ENCODE peak calls at places on chromosomes 13 and 19, in five cellular contexts. G is memory B cell; S is activated naive CD8-positive, alpha-beta T cell treated with anti-CD3 and anti-CD28 coated beads, Interleukin-2, amount 50 U/mL, for 24 hours; K is stimulated activated CD8-positive, alpha-beta memory T cell treated with anti-CD3 and anti-CD28 coated beads, Interleukin-12 subunit alpha, Interleukin-12 subunit beta, amount 100 ng/mL, for 1 hour; U is Right ventricle myocardium superior. Z is an unnamed sample.

GRCh38 chr13:77846173-77846572 is 72.5 kb downstream of the EDNRB start:
- DNase-seq in S (no peak), G (no peak), U (no peak), K (no peak), Z (no peak)

GRCh38 chr13:46947425-46948191 is 50.8 kb upstream of the HTR2A start:
- DNase-seq in S (no peak), G (no peak), U (no peak), K (no peak), Z (no peak)

GRCh38 chr13:103282571-103283450 is 216.6 kb upstream of the SLC10A2 start:
- DNase-seq in G (no peak), U (no peak), S (no peak), K (no peak), Z (no peak)

GRCh38 chr19:18300930-18301717 is 19.7 kb upstream of the JUND start:
- DNase-seq in U (peak; percentile 87), S (no peak), G (no peak), K (no peak), Z (peak; percentile 39)

GRCh38 chr13:79451500-79451962 is 29.4 kb upstream of the NDFIP2 start:
- DNase-seq in U (no peak), K (peak; percentile 82), S (peak; percentile 90), G (no peak), Z (peak; percentile 38)

GRCh38 chr13:51552027-51552426 is 32.2 kb upstream of the WDFY2 start:
- DNase-seq in G (peak; percentile 3), K (no peak), S (no peak), U (no peak), Z (no peak)

GRCh38 chr19:48351341-48351752 is 12.4 kb downstream of the TMEM143 start:
- DNase-seq in S (peak; percentile 88), G (peak; percentile 70), U (peak; percentile 85), K (peak; percentile 66), Z (peak; percentile 70)

GRCh38 chr13:27182844-27183497 is 11.4 kb upstream of the USP12 start:
- DNase-seq in K (no peak), S (no peak), G (no peak), U (peak; percentile 71), Z (peak; percentile 66)

GRCh38 chr13:109389456-109389855 is 396.9 kb downstream of the IRS2 start:
- DNase-seq in S (no peak), G (no peak), U (no peak), K (no peak), Z (no peak)

GRCh38 chr13:38180100-38180499 is 169.6 kb upstream of the UFM1 start:
- DNase-seq in K (no peak), S (no peak), U (no peak), G (no peak), Z (no peak)

GRCh38 chr19:50427997-50428425 is 4.7 kb upstream of the MYBPC2 start:
- DNase-seq in S (peak; percentile 41), G (peak; percentile 72), K (no peak), U (peak; percentile 93), Z (no peak)

GRCh38 chr19:45439569-45440258 is 16.0 kb upstream of the ERCC1 start:
- DNase-seq in U (peak; percentile 92), K (peak; percentile 79), S (peak; percentile 86), G (peak; percentile 92), Z (peak; percentile 86)

GRCh38 chr19:44212865-44213346 is 574 bp downstream of the ZNF227 start:
- DNase-seq in U (no peak), S (peak; percentile 5), K (no peak), G (no peak), Z (peak; percentile 5)

GRCh38 chr13:44806841-44807240 is 182.4 kb downstream of the NUFIP1 start:
- DNase-seq in S (no peak), U (no peak), G (no peak), K (no peak), Z (no peak)

GRCh38 chr19:28815257-28815656 is 397.7 kb downstream of the UQCRFS1 start:
- DNase-seq in U (no peak), S (no peak), K (no peak), G (no peak), Z (no peak)

GRCh38 chr19:49340069-49340864 is 5.1 kb downstream of the CD37 start:
- DNase-seq in U (peak; percentile 73), K (no peak), G (peak; percentile 96), S (peak; percentile 61), Z (no peak)

GRCh38 chr19:49020931-49021895 is 2.9 kb downstream of the CGB3 start:
- DNase-seq in G (no peak), S (no peak), U (no peak), K (no peak), Z (no peak)

GRCh38 chr19:47471733-47472457 is at the start of gene SLC8A2:
- DNase-seq in U (peak; percentile 73), G (no peak), K (peak; percentile 14), S (peak; percentile 43), Z (peak; percentile 87)

GRCh38 chr13:44396963-44397580 is 23.4 kb downstream of the SERP2 start:
- DNase-seq in G (no peak), K (no peak), U (peak; percentile 63), S (no peak), Z (peak; percentile 34)

GRCh38 chr13:21109168-21109567 is 47.8 kb upstream of the LATS2 start:
- DNase-seq in S (no peak), U (no peak), K (no peak), G (no peak), Z (no peak)

GRCh38 chr19:46442808-46443450 is 14.2 kb upstream of the PNMA8C start:
- DNase-seq in G (no peak), U (no peak), S (no peak), K (no peak), Z (no peak)

GRCh38 chr13:99434258-99434788 is 66.9 kb upstream of the TM9SF2 start:
- DNase-seq in S (peak; percentile 78), U (no peak), K (peak; percentile 69), G (peak; percentile 46), Z (no peak)

GRCh38 chr19:52248256-52248655 is 21.1 kb upstream of the ZNF766 start:
- DNase-seq in U (peak; percentile 60), G (peak; percentile 40), S (peak; percentile 64), K (peak; percentile 43), Z (peak; percentile 70)

GRCh38 chr13:39538826-39539555 is 64.0 kb downstream of the LHFPL6 start:
- DNase-seq in S (no peak), U (no peak), G (no peak), K (no peak), Z (no peak)

GRCh38 chr13:95496485-95496884 is 56.0 kb upstream of the CLDN10 start:
- DNase-seq in U (no peak), K (no peak), G (no peak), S (no peak), Z (no peak)

GRCh38 chr19:52748336-52748950 is 13.6 kb upstream of the ZNF611 start:
- DNase-seq in G (no peak), K (no peak), S (no peak), U (no peak), Z (no peak)

GRCh38 chr19:51784922-51785690 is 9.9 kb upstream of the FPR3 start:
- DNase-seq in K (no peak), U (peak; percentile 74), S (peak; percentile 47), G (no peak), Z (no peak)

GRCh38 chr13:19089315-19089714 is 92.3 kb downstream of the TUBA3C start:
- DNase-seq in U (no peak), G (no peak), K (no peak), S (no peak), Z (peak; percentile 16)

GRCh38 chr19:29491491-29491890 is 34.3 kb upstream of the VSTM2B start:
- DNase-seq in U (no peak), S (no peak), G (no peak), K (no peak), Z (no peak)

GRCh38 chr19:47036233-47036651 is 12.2 kb downstream of the TMEM160 start:
- DNase-seq in G (no peak), S (no peak), U (peak; percentile 54), K (no peak), Z (peak; percentile 65)

GRCh38 chr19:17021793-17022590 is 4.6 kb downstream of the CPAMD8 start:
- DNase-seq in K (no peak), G (no peak), S (no peak), U (no peak), Z (no peak)

GRCh38 chr13:23289917-23290357 is 109.2 kb downstream of the SGCG start:
- DNase-seq in K (no peak), U (no peak), S (no peak), G (no peak), Z (no peak)

GRCh38 chr19:58330458-58330857 is 3.7 kb downstream of the ZSCAN22 start:
- DNase-seq in G (no peak), S (no peak), U (no peak), K (no peak), Z (peak; percentile 25)

GRCh38 chr13:73757471-73758233 is 376.6 kb downstream of the KLF12 start:
- DNase-seq in U (no peak), K (no peak), G (no peak), S (no peak), Z (no peak)

GRCh38 chr13:53240316-53240715 is 211.7 kb downstream of the OLFM4 start:
- DNase-seq in G (no peak), S (no peak), K (no peak), U (no peak), Z (no peak)

GRCh38 chr13:73879346-73880020 is 254.7 kb downstream of the KLF12 start:
- DNase-seq in S (no peak), K (no peak), U (no peak), G (no peak), Z (no peak)

GRCh38 chr13:76887070-76887563 is 912 bp upstream of the KCTD12 start:
- DNase-seq in G (no peak), U (peak; percentile 34), K (no peak), S (no peak), Z (peak; percentile 27)